ENCODE peak calls at places on chromosomes 13 and 19, in four cellular contexts. R is fibroblast of lung, C is body of pancreas, W is Peyer's patch. E is an unnamed sample.
A peak's percentile ranks its signal among the peaks of the same experiment; 100 is the strongest.

GRCh38 chr19:52789440-52789839 is 2.8 kb upstream of the ZNF600 start:
- DNase-seq in R (no peak), W (no peak), C (no peak), E (no peak)

GRCh38 chr19:5691205-5691929 is 1.3 kb downstream of the RPL36 start:
- DNase-seq in C (peak; percentile 63), W (peak; percentile 77), R (peak; percentile 73), E (no peak)

GRCh38 chr13:69947577-69947976 is 160.0 kb upstream of the ATXN8OS start:
- DNase-seq in R (no peak), C (no peak), W (no peak), E (no peak)

GRCh38 chr13:97306646-97307045 is 84.5 kb downstream of the MBNL2 start:
- DNase-seq in R (no peak), C (no peak), W (no peak), E (no peak)

GRCh38 chr19:56253737-56254136 is 18.8 kb upstream of the EDDM13 start:
- DNase-seq in W (no peak), R (peak; percentile 74), C (no peak), E (no peak)

GRCh38 chr19:13099073-13099999 is 3.3 kb downstream of the LYL1 start:
- DNase-seq in R (no peak), C (no peak), W (peak; percentile 86), E (no peak)

GRCh38 chr19:17292301-17293074 is 10.7 kb downstream of the ABHD8 start:
- DNase-seq in C (no peak), W (peak; percentile 84), R (peak; percentile 89), E (peak; percentile 41)

GRCh38 chr19:52786078-52786463 is 520 bp downstream of the ZNF600 start:
- DNase-seq in W (peak; percentile 65), C (peak; percentile 17), R (no peak), E (no peak)

GRCh38 chr19:29752450-29753025 is 37.5 kb upstream of the C19orf12 start:
- DNase-seq in R (no peak), W (no peak), C (no peak), E (no peak)

GRCh38 chr13:40776232-40776631 is 5.2 kb upstream of the MRPS31 start:
- DNase-seq in C (no peak), W (no peak), R (no peak), E (no peak)

GRCh38 chr13:19088416-19088815 is 93.2 kb downstream of the TUBA3C start:
- DNase-seq in R (no peak), C (no peak), W (no peak), E (no peak)

GRCh38 chr19:17001603-17002183 is 24.9 kb downstream of the CPAMD8 start:
- DNase-seq in R (no peak), C (no peak), W (no peak), E (no peak)

GRCh38 chr19:3365447-3366103 is 808 bp upstream of the NFIC start:
- DNase-seq in R (no peak), W (no peak), C (peak; percentile 71), E (no peak)

GRCh38 chr19:1210227-1210538 is 4.6 kb downstream of the STK11 start:
- DNase-seq in R (no peak), C (no peak), W (no peak), E (no peak)

GRCh38 chr19:917323-918151 is at the start of gene KISS1R:
- DNase-seq in R (no peak), W (no peak), C (no peak), E (peak; percentile 75)

GRCh38 chr19:34382471-34382870 is 17.5 kb downstream of the GPI start:
- DNase-seq in W (no peak), R (no peak), C (no peak), E (no peak)

GRCh38 chr19:38142176-38143035 is 81.6 kb downstream of the DPF1 start:
- DNase-seq in W (no peak), R (peak; percentile 59), C (peak; percentile 26), E (peak; percentile 68)

GRCh38 chr13:99041337-99041736 is 63.5 kb upstream of the DOCK9 start:
- DNase-seq in C (no peak), R (no peak), W (no peak), E (no peak)

GRCh38 chr13:101109005-101109404 is 307.3 kb downstream of the NALCN start:
- DNase-seq in C (no peak), W (no peak), R (no peak), E (no peak)

GRCh38 chr13:75963318-75963717 is 327.2 kb downstream of the LMO7 start:
- DNase-seq in C (no peak), R (peak; percentile 5), W (no peak), E (no peak)

GRCh38 chr19:30254214-30254613 is 118.0 kb upstream of the ZNF536 start:
- DNase-seq in R (no peak), W (no peak), C (no peak), E (no peak)

GRCh38 chr19:35170359-35171061 is 16.0 kb downstream of the FXYD5 start:
- DNase-seq in R (no peak), W (no peak), C (no peak), E (no peak)

GRCh38 chr13:107941345-107942029 is 273.8 kb downstream of the LIG4 start:
- DNase-seq in C (no peak), W (no peak), R (no peak), E (no peak)

GRCh38 chr13:30718661-30719520 is 16.5 kb upstream of the ALOX5AP start:
- DNase-seq in W (no peak), C (no peak), R (peak; percentile 88), E (no peak)

GRCh38 chr19:5103061-5103701 is 134.3 kb downstream of the KDM4B start:
- DNase-seq in W (no peak), R (peak; percentile 67), C (peak; percentile 93), E (no peak)

GRCh38 chr13:51928231-51928630 is 66.5 kb downstream of the CCDC70 start:
- DNase-seq in R (no peak), C (no peak), W (no peak), E (no peak)

GRCh38 chr13:102484329-102484728 is 82.5 kb upstream of the FGF14 start:
- DNase-seq in C (no peak), R (peak; percentile 40), W (no peak), E (no peak)

GRCh38 chr13:74839656-74840055 is 642.3 kb downstream of the TBC1D4 start:
- DNase-seq in W (no peak), C (no peak), R (peak; percentile 4), E (no peak)

GRCh38 chr13:111256458-111256857 is 64.0 kb upstream of the TEX29 start:
- DNase-seq in C (no peak), R (no peak), W (no peak), E (no peak)

GRCh38 chr19:47729468-47729798 is 15.9 kb upstream of the NOP53 start:
- DNase-seq in C (peak; percentile 80), W (no peak), R (peak; percentile 84), E (peak; percentile 56)

GRCh38 chr19:19113040-19113541 is 25.2 kb downstream of the TMEM161A start:
- DNase-seq in R (peak; percentile 43), W (no peak), C (no peak), E (no peak)

GRCh38 chr13:99977912-99978780 is 3.4 kb upstream of the ZIC2 start:
- DNase-seq in W (no peak), C (no peak), R (no peak), E (no peak)

GRCh38 chr19:5828661-5829566 is 10.6 kb downstream of the FUT6 start:
- DNase-seq in C (no peak), W (no peak), R (peak; percentile 5), E (no peak)

GRCh38 chr13:33185853-33186252 is 99.7 kb downstream of the STARD13 start:
- DNase-seq in W (no peak), C (no peak), R (no peak), E (no peak)

GRCh38 chr13:33191425-33192221 is 93.9 kb downstream of the STARD13 start:
- DNase-seq in W (no peak), C (no peak), R (peak; percentile 44), E (no peak)

GRCh38 chr13:33186851-33187250 is 98.7 kb downstream of the STARD13 start:
- DNase-seq in C (no peak), R (no peak), W (no peak), E (no peak)

GRCh38 chr13:33189470-33189869 is 96.1 kb downstream of the STARD13 start:
- DNase-seq in W (no peak), R (no peak), C (no peak), E (no peak)

DNA sequence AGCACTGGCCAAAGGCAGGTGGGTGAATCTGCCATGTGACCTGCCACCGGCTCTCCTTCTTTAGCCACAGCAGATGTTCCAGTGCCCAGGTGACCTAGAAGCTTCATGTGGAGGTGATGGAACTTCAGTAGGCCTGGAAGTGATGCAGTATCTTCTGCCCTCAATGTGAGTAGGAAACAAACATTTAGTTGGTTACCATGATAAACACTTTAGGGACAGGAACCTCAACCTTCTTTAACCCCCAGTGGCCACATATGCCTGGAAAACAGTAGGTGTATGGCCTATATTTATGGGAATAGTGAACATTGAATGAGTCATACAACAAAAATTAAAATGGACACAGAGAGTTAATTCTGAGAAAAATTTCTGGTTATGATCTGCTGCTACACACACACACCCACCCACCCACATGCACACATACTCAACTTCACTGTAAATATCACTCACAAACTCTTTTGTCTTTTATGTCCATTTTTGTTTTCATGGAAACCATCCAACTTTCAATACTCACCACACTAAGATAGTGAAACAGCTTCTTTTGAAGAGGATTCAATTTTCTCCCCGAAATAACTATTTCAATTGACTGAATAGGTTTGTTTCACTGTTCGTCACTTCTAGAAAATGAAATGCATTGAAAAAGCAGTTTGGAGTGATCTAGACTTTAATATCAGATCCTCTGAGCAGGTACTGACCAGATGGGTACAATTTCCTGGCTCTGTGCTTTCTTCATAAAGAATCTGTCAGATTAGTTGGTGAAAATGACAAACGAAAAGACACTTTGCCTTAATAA is 97.3 kb downstream of the STARD13 start:
- DNase-seq in C (no peak), R (no peak), W (no peak), E (no peak)
- H3K4me3 ChIP-seq in C (no peak overlapping the region), R (no peak overlapping the region), W (no peak overlapping the region), E (no peak overlapping the region)

DNA sequence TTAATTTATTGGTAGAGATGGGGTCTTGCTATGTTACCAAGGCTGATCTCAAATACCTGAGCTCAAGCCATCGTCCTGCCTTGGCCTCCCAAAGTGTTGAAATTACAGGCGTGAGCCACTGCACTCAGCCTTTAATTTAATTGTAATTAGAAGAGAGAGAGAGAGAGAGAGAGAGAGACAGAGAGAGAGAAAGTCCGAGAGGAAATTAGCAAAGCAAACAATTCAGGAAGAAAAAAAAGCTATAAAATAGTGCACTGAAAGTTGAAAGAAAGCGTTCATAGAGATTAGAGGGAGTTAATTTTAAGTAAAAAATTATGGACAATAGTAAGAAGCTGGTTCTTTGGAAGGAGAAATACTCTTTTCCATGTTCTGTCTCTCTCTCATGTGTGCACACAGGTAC is 7.0 kb downstream of the GPR32 start:
- DNase-seq in W (no peak), R (no peak), C (no peak), E (no peak)
- H3K4me3 ChIP-seq in W (no peak overlapping the region), R (no peak overlapping the region), C (no peak overlapping the region), E (no peak overlapping the region)

DNA sequence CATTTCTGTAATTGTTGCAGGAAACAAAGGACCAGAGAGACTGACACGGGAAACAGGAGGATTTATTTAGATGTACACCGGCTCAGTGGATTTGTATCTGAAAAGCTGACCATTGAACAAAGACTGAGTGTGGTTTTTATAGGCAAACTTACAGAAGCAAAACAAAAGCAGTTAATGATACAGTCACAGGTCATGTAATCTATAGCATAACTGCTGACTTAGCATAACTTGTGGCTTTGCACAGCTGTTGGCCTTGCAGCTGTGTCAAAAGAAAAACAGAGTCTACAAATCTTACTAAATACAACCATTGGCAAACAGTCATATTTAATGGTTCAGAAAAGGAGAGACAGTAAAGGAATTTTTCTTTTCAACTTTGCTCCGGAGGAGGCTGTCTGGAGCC is 2.3 kb upstream of the ILF3 start:
- DNase-seq in W (no peak), C (no peak), R (peak; percentile 68), E (no peak)
- H3K4me3 ChIP-seq in W (no peak overlapping the region), C (no peak overlapping the region), R (no peak overlapping the region), E (no peak overlapping the region)

GRCh38 chr13:38697628-38698333 is 10.9 kb downstream of the FREM2 start:
- DNase-seq in R (no peak), C (no peak), W (no peak), E (no peak)
- H3K4me3 ChIP-seq in R (no peak overlapping the region), C (no peak overlapping the region), W (no peak overlapping the region), E (no peak overlapping the region)